ENCODE peak calls at places on chromosomes 1 and 21, in four cellular contexts. X is NCI-H345, T is left ventricle myocardium inferior, P is memory B cell. W is an unnamed sample.

GRCh38 chr1:81209471-81209870 is 591.3 kb upstream of the ADGRL2 start:
- DNase-seq in X (no peak), T (no peak), P (no peak), W (no peak)

GRCh38 chr21:43192501-43193081 is 23.8 kb downstream of the CRYAA start:
- DNase-seq in X (no peak), T (no peak), P (peak; percentile 5), W (no peak)

GRCh38 chr1:89698020-89698560 is 65.2 kb downstream of the LRRC8C start:
- DNase-seq in X (no peak), T (no peak), P (no peak), W (peak; percentile 27)

GRCh38 chr1:199129247-199129646 is 490.4 kb downstream of the PTPRC start:
- DNase-seq in X (no peak), T (no peak), P (no peak), W (peak; percentile 48)

GRCh38 chr1:204438628-204439027 is 27.0 kb upstream of the PPP1R15B start:
- DNase-seq in X (no peak), T (no peak), P (no peak), W (peak; percentile 94)

GRCh38 chr1:83999316-83999819 is 436 bp upstream of the TTLL7 start:
- DNase-seq in X (peak; percentile 92), T (peak; percentile 79), P (no peak), W (peak; percentile 73)

GRCh38 chr1:6378096-6378746 is 15.3 kb downstream of the ACOT7 start:
- DNase-seq in X (no peak), T (no peak), P (no peak), W (no peak)

GRCh38 chr1:226100436-226101347 is 38.2 kb downstream of the H3-3A start:
- DNase-seq in X (peak; percentile 54), T (peak; percentile 32), P (no peak), W (peak; percentile 53)

GRCh38 chr1:22031214-22031962 is 21.1 kb upstream of the CDC42 start:
- DNase-seq in X (no peak), T (no peak), P (no peak), W (no peak)

GRCh38 chr1:62435231-62436038 is 1.4 kb upstream of the USP1 start:
- DNase-seq in X (no peak), T (peak; percentile 26), P (no peak), W (no peak)

GRCh38 chr1:206808615-206809014 is 36.3 kb upstream of the IL10 start:
- DNase-seq in X (no peak), T (no peak), P (no peak), W (peak; percentile 69)

GRCh38 chr1:81179239-81179638 is 621.5 kb upstream of the ADGRL2 start:
- DNase-seq in X (no peak), T (no peak), P (no peak), W (peak; percentile 87)

GRCh38 chr1:210882414-210883221 is 251.3 kb downstream of the KCNH1 start:
- DNase-seq in X (no peak), T (no peak), P (no peak), W (peak; percentile 13)

GRCh38 chr1:18746981-18747380 is 112.5 kb downstream of the TAS1R2 start:
- DNase-seq in X (no peak), T (no peak), P (no peak), W (no peak)

GRCh38 chr1:21628798-21629393 is 40.3 kb downstream of the RAP1GAP start:
- DNase-seq in X (no peak), T (no peak), P (no peak), W (no peak)

GRCh38 chr21:38848187-38848609 is 42.5 kb downstream of the ETS2 start:
- DNase-seq in X (no peak), T (peak; percentile 50), P (no peak), W (peak; percentile 42)

W was measured in choroid plexus epithelial cell.